ENCODE peak calls at places on chromosomes 5 and 9, in five cellular contexts. A, G, R, J and F are unnamed samples.

GRCh38 chr5:147437161-147437596 is 72.7 kb downstream of the DPYSL3 start:
- DNase-seq in A (no peak), G (no peak), R (no peak), J (no peak), F (no peak)

GRCh38 chr9:77987104-77987656 is 44.4 kb downstream of the GNAQ start:
- DNase-seq in A (no peak), G (no peak), R (no peak), J (peak; percentile 25), F (no peak)

GRCh38 chr9:134339183-134339806 is 13.0 kb downstream of the RXRA start:
- DNase-seq in A (no peak), G (no peak), R (peak; percentile 51), J (peak; percentile 50), F (no peak)

GRCh38 chr9:111271481-111272080 is 58.4 kb downstream of the OR2K2 start:
- DNase-seq in A (no peak), G (no peak), R (no peak), J (no peak), F (no peak)

GRCh38 chr5:78984611-78985406 is at the start of gene ARSB:
- DNase-seq in A (peak; percentile 92), G (no peak), R (peak; percentile 87), J (peak; percentile 88), F (peak; percentile 79)

GRCh38 chr5:17359451-17359965 is 138.5 kb upstream of the TAF11L2 start:
- DNase-seq in A (no peak), G (no peak), R (no peak), J (no peak), F (no peak)

GRCh38 chr5:14186132-14186830 is 43.1 kb downstream of the TRIO start:
- DNase-seq in A (no peak), G (no peak), R (peak; percentile 80), J (no peak), F (no peak)

GRCh38 chr9:3740690-3741419 is 215.1 kb upstream of the RFX3 start:
- DNase-seq in A (no peak), G (no peak), R (no peak), J (no peak), F (no peak)

GRCh38 chr5:61701877-61702602 is 370.0 kb downstream of the ZSWIM6 start:
- DNase-seq in A (no peak), G (no peak), R (no peak), J (no peak), F (no peak)

GRCh38 chr5:139600336-139600949 is 39.3 kb downstream of the UBE2D2 start:
- DNase-seq in A (peak; percentile 39), G (no peak), R (no peak), J (no peak), F (no peak)

GRCh38 chr5:146722361-146722779 is 156.2 kb downstream of the PPP2R2B start:
- DNase-seq in A (no peak), G (no peak), R (no peak), J (no peak), F (no peak)

GRCh38 chr5:172727551-172727950 is 43.4 kb downstream of the DUSP1 start:
- DNase-seq in A (no peak), G (no peak), R (no peak), J (no peak), F (no peak)

GRCh38 chr5:10645146-10645545 is 81.3 kb downstream of the ANKRD33B start:
- DNase-seq in A (no peak), G (no peak), R (no peak), J (no peak), F (no peak)

GRCh38 chr5:137075163-137075970 is 423.8 kb downstream of the SPOCK1 start:
- DNase-seq in A (peak; percentile 82), G (no peak), R (peak; percentile 33), J (peak; percentile 82), F (peak; percentile 69)

GRCh38 chr5:37370550-37370863 is 399 bp downstream of the NUP155 start:
- DNase-seq in A (peak; percentile 41), G (no peak), R (no peak), J (no peak), F (no peak)
- TF ChIP-seq MYC in A (no peak), G (no peak), R (no peak), J (no peak), F (no peak)

DNA sequence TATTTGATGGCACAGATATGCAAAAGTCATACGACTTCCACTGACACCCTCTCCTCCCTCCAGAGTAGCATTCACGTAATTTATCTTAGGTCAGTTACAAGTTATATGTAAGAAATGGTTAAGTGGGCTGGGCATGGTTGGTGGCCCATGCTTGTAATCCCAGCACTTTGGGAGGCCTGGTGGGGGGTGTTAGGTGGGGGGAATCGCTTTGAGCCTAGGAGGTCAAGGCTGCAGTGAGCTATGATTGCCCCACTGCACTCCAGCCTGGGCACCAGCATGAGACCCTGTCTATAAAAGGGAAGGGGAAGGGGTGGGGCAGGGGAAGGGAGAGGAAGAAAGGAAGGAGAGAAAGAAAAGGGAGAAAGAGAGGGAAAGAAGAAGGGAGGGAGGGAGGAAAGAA is 202.8 kb downstream of the AUH start:
- DNase-seq in A (no peak), G (no peak), R (no peak), J (no peak), F (no peak)
- TF ChIP-seq MYC in A (no peak), G (no peak), R (no peak), J (no peak), F (no peak)

GRCh38 chr5:133396724-133397123 is 215.6 kb downstream of the FSTL4 start:
- DNase-seq in A (no peak), G (no peak), R (no peak), J (no peak), F (no peak)
- TF ChIP-seq MYC in A (no peak), G (no peak), R (no peak), J (no peak), F (no peak)

DNA sequence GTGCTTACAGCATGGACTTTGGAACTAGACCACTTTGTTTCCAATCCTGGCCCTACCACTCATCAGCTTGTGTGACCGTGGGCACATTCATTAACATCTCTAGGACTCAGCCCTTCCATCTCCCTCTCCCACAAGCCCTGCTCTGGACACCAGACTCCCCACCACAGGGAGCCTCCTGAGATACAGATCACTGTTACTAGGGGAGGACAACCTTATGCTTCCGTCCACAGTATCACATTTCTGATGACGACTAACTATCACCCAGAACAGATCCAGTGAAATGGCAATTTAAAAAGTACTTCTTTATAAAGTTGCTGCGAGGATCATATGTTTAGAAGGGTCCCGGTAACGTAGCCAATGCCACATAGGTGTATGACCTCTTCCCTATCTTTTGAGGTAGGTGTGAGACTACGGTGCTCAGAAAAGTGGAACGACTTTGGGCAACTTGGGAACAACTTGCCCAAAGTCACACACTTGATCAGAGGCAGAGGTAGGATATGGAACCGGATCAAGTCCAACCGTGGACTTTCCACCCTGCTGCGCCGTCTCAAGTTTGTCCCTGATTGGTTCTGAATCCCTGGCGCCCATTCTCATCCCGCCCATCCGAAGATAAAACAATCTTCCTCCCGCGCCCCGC is 132.4 kb upstream of the NIPBL start:
- DNase-seq in A (no peak), G (no peak), R (no peak), J (peak; percentile 33), F (no peak)
- TF ChIP-seq MYC in A (no peak), G (no peak), R (no peak), J (no peak), F (no peak)

DNA sequence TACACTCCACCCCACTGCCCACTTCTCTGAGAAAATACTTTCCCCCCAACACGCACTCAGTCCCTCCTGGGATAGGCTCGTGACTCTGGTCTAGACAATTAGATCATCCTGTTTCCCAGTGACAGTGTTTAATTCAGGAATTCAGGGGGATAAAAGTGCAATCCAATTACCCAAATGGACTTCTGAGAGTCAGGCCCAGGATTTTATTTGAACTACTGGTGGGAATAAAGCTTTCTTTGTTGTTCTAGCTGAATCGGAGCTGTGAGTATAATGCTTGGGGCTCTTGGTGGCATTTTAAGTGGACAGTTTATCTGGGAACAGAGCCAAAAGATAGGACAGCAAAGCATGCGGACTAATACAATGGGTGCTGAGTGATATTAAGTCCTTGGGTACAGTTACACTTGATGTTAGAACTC is 683.3 kb downstream of the MAT2B start:
- DNase-seq in A (no peak), G (no peak), R (peak; percentile 6), J (no peak), F (peak; percentile 65)
- TF ChIP-seq MYC in A (no peak), G (no peak), R (no peak), J (no peak), F (no peak)

DNA sequence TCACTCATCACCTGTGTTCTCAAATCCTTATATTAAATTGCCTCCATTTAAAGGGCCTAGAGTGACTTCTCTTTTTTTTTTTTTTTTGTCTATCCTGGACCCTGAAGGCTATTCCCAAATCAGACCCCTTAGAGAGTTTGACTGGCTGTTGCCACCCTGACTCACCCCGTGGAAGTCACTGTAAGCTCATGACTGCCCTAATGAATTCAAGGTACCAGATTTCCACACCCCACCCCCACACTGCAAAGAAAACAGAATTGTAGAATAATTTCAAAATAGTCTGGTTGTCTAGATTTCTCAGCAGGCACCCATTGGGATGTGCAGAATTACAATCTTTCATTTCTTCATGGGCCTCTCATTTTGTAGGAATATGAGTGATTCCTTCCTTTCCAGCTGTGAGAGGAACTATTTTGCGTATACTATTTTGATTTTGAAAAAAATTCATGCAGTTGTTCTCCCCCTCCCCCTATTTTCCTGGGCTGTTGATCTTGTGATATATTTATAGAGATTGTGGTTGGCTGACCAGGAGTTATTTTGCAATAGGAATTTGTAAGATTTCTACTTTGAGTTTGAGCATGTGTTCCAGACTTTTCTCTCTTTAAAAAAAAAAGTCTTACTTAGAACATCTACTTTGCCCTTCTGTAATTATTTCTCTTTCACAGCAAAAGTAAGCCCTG is 79.1 kb downstream of the ZNF618 start:
- DNase-seq in A (no peak), G (no peak), R (peak; percentile 49), J (no peak), F (no peak)
- TF ChIP-seq MYC in A (no peak), G (no peak), R (no peak), J (no peak), F (no peak)

DNA sequence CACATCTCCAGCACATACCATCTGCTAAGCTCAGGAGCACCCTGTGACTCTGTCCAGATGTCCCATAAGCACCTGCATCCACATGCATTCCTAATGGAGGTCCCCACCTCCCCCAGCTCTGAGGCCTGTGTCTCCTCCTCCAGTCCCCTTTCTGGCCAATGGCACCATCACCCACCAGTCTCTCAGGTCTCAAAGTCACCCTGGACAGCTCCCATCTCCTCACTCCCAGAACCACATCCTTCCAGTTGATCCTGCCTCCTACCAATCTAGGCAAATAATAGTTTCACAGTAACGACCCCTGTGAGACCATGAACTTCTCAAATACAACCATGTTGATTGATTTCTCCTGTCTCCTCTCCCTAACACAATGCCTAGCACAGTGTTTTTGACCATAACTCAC is 40.1 kb downstream of the GGTA1 start:
- DNase-seq in A (no peak), G (no peak), R (no peak), J (no peak), F (no peak)
- TF ChIP-seq MYC in A (no peak), G (no peak), R (no peak), J (no peak), F (no peak)

DNA sequence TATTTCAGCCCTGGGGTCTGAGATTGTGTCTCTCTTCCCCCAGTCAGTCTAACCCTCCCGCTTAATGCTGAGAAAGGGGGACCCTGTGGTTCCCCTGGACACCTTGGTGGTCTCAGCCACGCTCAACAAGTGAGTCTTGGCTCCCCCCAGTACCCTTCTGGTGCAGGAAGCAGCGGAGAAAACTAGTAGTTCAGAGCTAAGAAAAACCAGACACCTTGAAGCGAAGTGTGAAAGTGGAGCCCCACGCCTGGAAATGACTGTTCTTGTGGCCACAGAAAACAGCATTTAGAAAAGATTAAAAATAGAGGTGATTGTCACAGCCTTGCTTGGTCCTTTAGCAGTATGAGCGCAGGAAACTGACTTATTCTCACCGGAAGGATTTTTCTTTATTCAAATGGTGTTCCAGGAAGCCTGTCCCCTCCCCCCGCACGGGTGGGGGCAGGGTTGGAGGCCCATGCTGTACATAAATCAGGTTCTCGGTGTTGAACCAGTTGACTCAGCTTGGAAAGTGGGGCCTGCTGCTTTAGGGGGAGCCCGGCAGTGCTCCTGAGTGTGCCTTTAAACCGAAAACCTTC is 8.1 kb downstream of the ARPC5L start:
- DNase-seq in A (no peak), G (peak; percentile 61), R (peak; percentile 81), J (no peak), F (peak; percentile 49)
- TF ChIP-seq MYC in A (no peak), G (no peak), R (no peak), J (no peak), F (peak; percentile 14)

GRCh38 chr5:165397521-165397920 is 1892.1 kb downstream of the MAT2B start:
- DNase-seq in A (no peak), G (no peak), R (no peak), J (no peak), F (no peak)
- TF ChIP-seq MYC in A (no peak), G (no peak), R (no peak), J (no peak), F (no peak)